ENCODE peak calls at places on chromosomes 1 and 21, in four cellular contexts. G is type B pancreatic cell; U is astrocyte; P is stimulated activated CD4-positive, alpha-beta T cell treated with anti-CD3 and anti-CD28 coated beads, Interleukin-2, amount 100 ng/mL, for 48 hours. T is an unnamed sample.

GRCh38 chr21:42567181-42567560 is 53.5 kb downstream of the SLC37A1 start:
- DNase-seq in G (no peak), U (no peak), P (no peak), T (no peak)

GRCh38 chr1:153565529-153566374 is at the start of gene S100A2:
- DNase-seq in U (peak), P (peak), G (no peak), T (no peak)

GRCh38 chr1:151036356-151036755 is at the start of gene BNIPL:
- DNase-seq in P (no peak), G (no peak), U (no peak), T (no peak)

GRCh38 chr1:41466146-41466545 is 18.3 kb downstream of the EDN2 start:
- DNase-seq in G (no peak), P (no peak), U (no peak), T (no peak)

GRCh38 chr1:157319567-157319966 is 181.4 kb upstream of the ETV3 start:
- DNase-seq in P (no peak), U (no peak), G (no peak), T (no peak)

GRCh38 chr1:201214461-201214860 is 23.8 kb downstream of the IGFN1 start:
- DNase-seq in G (peak), U (no peak), P (no peak), T (no peak)

GRCh38 chr1:22662318-22662717 is 9.3 kb downstream of the C1QB start:
- DNase-seq in U (no peak), P (no peak), G (no peak), T (no peak)

GRCh38 chr1:207808911-207809555 is 57.2 kb downstream of the CD46 start:
- DNase-seq in P (no peak), U (no peak), G (no peak), T (no peak)

GRCh38 chr1:102105931-102106550 is 109.3 kb upstream of the OLFM3 start:
- DNase-seq in G (no peak), P (no peak), U (no peak), T (no peak)

GRCh38 chr1:224745924-224746323 is 129.8 kb downstream of the CNIH3 start:
- DNase-seq in U (no peak), P (no peak), G (no peak), T (no peak)

GRCh38 chr1:103197266-103197665 is 88.9 kb upstream of the COL11A1 start:
- DNase-seq in G (no peak), P (no peak), U (peak), T (no peak)

GRCh38 chr1:218101409-218101808 is 183.7 kb upstream of the RRP15 start:
- DNase-seq in U (no peak), P (no peak), G (no peak), T (no peak)